ENCODE peak calls at places on chromosomes 1 and 21, in seven cellular contexts. One of them, this sample, is unnamed.
A peak's percentile ranks its signal among the peaks of the same experiment; 100 is the strongest.

GRCh38 chr1:109312978-109313775 is 6.4 kb upstream of the MYBPHL start:
- DNase-seq in heart left ventricle: no peak
- DNase-seq in GM23338: no peak
- DNase-seq in endodermal cell: peak; percentile 30
- DNase-seq in left ventricle myocardium inferior: no peak
- DNase-seq in IMR-90: no peak
- DNase-seq in ovary: no peak
- DNase-seq in this sample: no peak

GRCh38 chr1:26399034-26399433 is 11.6 kb upstream of the LIN28A start:
- DNase-seq in heart left ventricle: no peak
- DNase-seq in GM23338: no peak
- DNase-seq in endodermal cell: no peak
- DNase-seq in left ventricle myocardium inferior: no peak
- DNase-seq in IMR-90: no peak
- DNase-seq in ovary: no peak
- DNase-seq in this sample: no peak

GRCh38 chr1:170494369-170494768 is 37.6 kb upstream of the GORAB start:
- DNase-seq in heart left ventricle: peak; percentile 23
- DNase-seq in GM23338: peak; percentile 31
- DNase-seq in endodermal cell: peak; percentile 52
- DNase-seq in left ventricle myocardium inferior: no peak
- DNase-seq in IMR-90: peak; percentile 45
- DNase-seq in ovary: no peak
- DNase-seq in this sample: no peak

GRCh38 chr1:205309741-205310140 is 11.8 kb downstream of the NUAK2 start:
- DNase-seq in heart left ventricle: no peak
- DNase-seq in GM23338: no peak
- DNase-seq in endodermal cell: no peak
- DNase-seq in left ventricle myocardium inferior: no peak
- DNase-seq in IMR-90: no peak
- DNase-seq in ovary: no peak
- DNase-seq in this sample: no peak

GRCh38 chr1:54474500-54475235 is 68.5 kb upstream of the SSBP3 start:
- DNase-seq in heart left ventricle: peak; percentile 38
- DNase-seq in GM23338: peak; percentile 80
- DNase-seq in endodermal cell: peak; percentile 81
- DNase-seq in left ventricle myocardium inferior: no peak
- DNase-seq in IMR-90: no peak
- DNase-seq in ovary: peak; percentile 77
- DNase-seq in this sample: peak; percentile 97

GRCh38 chr1:244918422-244919319 is 54.3 kb upstream of the HNRNPU start:
- DNase-seq in heart left ventricle: peak; percentile 26
- DNase-seq in GM23338: peak; percentile 34
- DNase-seq in endodermal cell: peak; percentile 61
- DNase-seq in left ventricle myocardium inferior: peak; percentile 42
- DNase-seq in IMR-90: peak; percentile 12
- DNase-seq in ovary: peak; percentile 53
- DNase-seq in this sample: peak; percentile 65

GRCh38 chr1:84434081-84434755 is 35.9 kb downstream of the DNASE2B start:
- DNase-seq in heart left ventricle: no peak
- DNase-seq in GM23338: no peak
- DNase-seq in endodermal cell: no peak
- DNase-seq in left ventricle myocardium inferior: no peak
- DNase-seq in IMR-90: no peak
- DNase-seq in ovary: no peak
- DNase-seq in this sample: no peak

GRCh38 chr1:167016090-167016750 is 27.1 kb downstream of the MAEL start:
- DNase-seq in heart left ventricle: no peak
- DNase-seq in GM23338: no peak
- DNase-seq in endodermal cell: no peak
- DNase-seq in left ventricle myocardium inferior: no peak
- DNase-seq in IMR-90: no peak
- DNase-seq in ovary: no peak
- DNase-seq in this sample: no peak

GRCh38 chr1:230087034-230087721 is 20.1 kb downstream of the GALNT2 start:
- DNase-seq in heart left ventricle: no peak
- DNase-seq in GM23338: no peak
- DNase-seq in endodermal cell: peak; percentile 40
- DNase-seq in left ventricle myocardium inferior: no peak
- DNase-seq in IMR-90: no peak
- DNase-seq in ovary: no peak
- DNase-seq in this sample: no peak

GRCh38 chr21:45080639-45081414 is 6.4 kb downstream of the ADARB1 start:
- DNase-seq in heart left ventricle: no peak
- DNase-seq in GM23338: no peak
- DNase-seq in endodermal cell: peak; percentile 27
- DNase-seq in left ventricle myocardium inferior: no peak
- DNase-seq in IMR-90: peak; percentile 66
- DNase-seq in ovary: no peak
- DNase-seq in this sample: no peak

GRCh38 chr1:25821630-25822091 is 1.9 kb downstream of the MTFR1L start:
- DNase-seq in heart left ventricle: no peak
- DNase-seq in GM23338: no peak
- DNase-seq in endodermal cell: no peak
- DNase-seq in left ventricle myocardium inferior: no peak
- DNase-seq in IMR-90: peak; percentile 62
- DNase-seq in ovary: peak; percentile 70
- DNase-seq in this sample: no peak

GRCh38 chr1:53153752-53154151 is 11.3 kb upstream of the SLC1A7 start:
- DNase-seq in heart left ventricle: no peak
- DNase-seq in GM23338: no peak
- DNase-seq in endodermal cell: no peak
- DNase-seq in left ventricle myocardium inferior: no peak
- DNase-seq in IMR-90: no peak
- DNase-seq in ovary: no peak
- DNase-seq in this sample: no peak

GRCh38 chr1:41650176-41650519 is 165.7 kb upstream of the EDN2 start:
- DNase-seq in heart left ventricle: no peak
- DNase-seq in GM23338: no peak
- DNase-seq in endodermal cell: peak; percentile 62
- DNase-seq in left ventricle myocardium inferior: no peak
- DNase-seq in IMR-90: no peak
- DNase-seq in ovary: no peak
- DNase-seq in this sample: no peak

GRCh38 chr1:193542668-193543067 is 356.3 kb upstream of the B3GALT2 start:
- DNase-seq in heart left ventricle: no peak
- DNase-seq in GM23338: peak; percentile 40
- DNase-seq in endodermal cell: peak; percentile 64
- DNase-seq in left ventricle myocardium inferior: no peak
- DNase-seq in IMR-90: peak; percentile 8
- DNase-seq in ovary: no peak
- DNase-seq in this sample: no peak

GRCh38 chr1:13784971-13785370 is 85.0 kb downstream of the PRDM2 start:
- DNase-seq in heart left ventricle: no peak
- DNase-seq in GM23338: no peak
- DNase-seq in endodermal cell: no peak
- DNase-seq in left ventricle myocardium inferior: no peak
- DNase-seq in IMR-90: peak; percentile 60
- DNase-seq in ovary: no peak
- DNase-seq in this sample: no peak

GRCh38 chr1:51518730-51519047 is 377 bp downstream of the EPS15 start:
- DNase-seq in heart left ventricle: peak; percentile 57
- DNase-seq in GM23338: no peak
- DNase-seq in endodermal cell: no peak
- DNase-seq in left ventricle myocardium inferior: peak; percentile 50
- DNase-seq in IMR-90: peak; percentile 13
- DNase-seq in ovary: no peak
- DNase-seq in this sample: no peak

GRCh38 chr1:19009882-19010321 is 53.4 kb upstream of the IFFO2 start:
- DNase-seq in heart left ventricle: no peak
- DNase-seq in GM23338: peak; percentile 57
- DNase-seq in endodermal cell: peak; percentile 93
- DNase-seq in left ventricle myocardium inferior: no peak
- DNase-seq in IMR-90: peak; percentile 93
- DNase-seq in ovary: no peak
- DNase-seq in this sample: no peak

GRCh38 chr1:13651279-13651678 is 48.7 kb upstream of the PRDM2 start:
- DNase-seq in heart left ventricle: no peak
- DNase-seq in GM23338: no peak
- DNase-seq in endodermal cell: no peak
- DNase-seq in left ventricle myocardium inferior: no peak
- DNase-seq in IMR-90: no peak
- DNase-seq in ovary: no peak
- DNase-seq in this sample: no peak

GRCh38 chr1:19529570-19530145 is 44.3 kb upstream of the CAPZB start:
- DNase-seq in heart left ventricle: peak; percentile 58
- DNase-seq in GM23338: no peak
- DNase-seq in endodermal cell: no peak
- DNase-seq in left ventricle myocardium inferior: peak; percentile 30
- DNase-seq in IMR-90: peak; percentile 23
- DNase-seq in ovary: no peak
- DNase-seq in this sample: no peak

DNA sequence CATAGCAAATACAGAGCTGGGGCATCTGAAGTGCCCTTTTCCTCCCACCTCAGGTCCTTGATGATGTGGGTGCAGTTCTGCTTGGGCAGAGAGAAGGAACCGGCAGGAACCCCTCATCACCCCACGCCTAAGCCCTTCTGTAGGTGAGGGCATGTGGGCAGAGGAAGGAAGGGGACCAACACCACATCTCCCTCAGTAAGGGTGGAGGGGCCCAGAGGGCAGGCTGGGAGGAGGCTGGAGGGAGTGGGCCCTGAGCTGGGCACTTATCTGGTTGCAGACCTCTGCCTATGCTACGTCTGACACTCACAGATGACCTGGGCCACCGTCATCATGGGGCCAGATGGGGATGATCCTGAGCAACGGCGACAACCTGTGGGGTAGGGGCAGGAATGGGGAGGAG is 11.0 kb downstream of the ZNF687 start:
- DNase-seq in heart left ventricle: no peak
- DNase-seq in GM23338: no peak
- DNase-seq in endodermal cell: no peak
- DNase-seq in left ventricle myocardium inferior: no peak
- DNase-seq in IMR-90: no peak
- DNase-seq in ovary: no peak
- DNase-seq in this sample: no peak
- H3K36me3 ChIP-seq in heart left ventricle: peaks cover 100% of the 10 kb centered on the region
- H3K36me3 ChIP-seq in GM23338: peaks cover 6% of the 10 kb centered on the region
- H3K36me3 ChIP-seq in endodermal cell: peaks cover 70% of the 10 kb centered on the region
- H3K36me3 ChIP-seq in left ventricle myocardium inferior: peaks cover 98% of the 10 kb centered on the region
- H3K36me3 ChIP-seq in IMR-90: peaks cover 87% of the 10 kb centered on the region
- H3K36me3 ChIP-seq in ovary: no peaks in the 10 kb centered on the region
- H3K36me3 ChIP-seq in this sample: peaks cover 24% of the 10 kb centered on the region

GRCh38 chr1:160087118-160087662 is 5.9 kb downstream of the KCNJ9 start:
- DNase-seq in heart left ventricle: no peak
- DNase-seq in GM23338: no peak
- DNase-seq in endodermal cell: no peak
- DNase-seq in left ventricle myocardium inferior: no peak
- DNase-seq in IMR-90: no peak
- DNase-seq in ovary: no peak
- DNase-seq in this sample: peak; percentile 54

GRCh38 chr1:160084771-160085321 is 3.5 kb downstream of the KCNJ9 start:
- DNase-seq in heart left ventricle: no peak
- DNase-seq in GM23338: no peak
- DNase-seq in endodermal cell: peak; percentile 41
- DNase-seq in left ventricle myocardium inferior: no peak
- DNase-seq in IMR-90: no peak
- DNase-seq in ovary: no peak
- DNase-seq in this sample: peak; percentile 62

GRCh38 chr1:160086162-160086892 is 5.0 kb downstream of the KCNJ9 start:
- DNase-seq in heart left ventricle: no peak
- DNase-seq in GM23338: no peak
- DNase-seq in endodermal cell: no peak
- DNase-seq in left ventricle myocardium inferior: no peak
- DNase-seq in IMR-90: no peak
- DNase-seq in ovary: no peak
- DNase-seq in this sample: no peak

GRCh38 chr1:160083968-160084770 is 2.8 kb downstream of the KCNJ9 start:
- DNase-seq in heart left ventricle: peak; percentile 67
- DNase-seq in GM23338: peak; percentile 95
- DNase-seq in endodermal cell: peak; percentile 96
- DNase-seq in left ventricle myocardium inferior: peak; percentile 66
- DNase-seq in IMR-90: no peak
- DNase-seq in ovary: peak; percentile 77
- DNase-seq in this sample: peak; percentile 96

DNA sequence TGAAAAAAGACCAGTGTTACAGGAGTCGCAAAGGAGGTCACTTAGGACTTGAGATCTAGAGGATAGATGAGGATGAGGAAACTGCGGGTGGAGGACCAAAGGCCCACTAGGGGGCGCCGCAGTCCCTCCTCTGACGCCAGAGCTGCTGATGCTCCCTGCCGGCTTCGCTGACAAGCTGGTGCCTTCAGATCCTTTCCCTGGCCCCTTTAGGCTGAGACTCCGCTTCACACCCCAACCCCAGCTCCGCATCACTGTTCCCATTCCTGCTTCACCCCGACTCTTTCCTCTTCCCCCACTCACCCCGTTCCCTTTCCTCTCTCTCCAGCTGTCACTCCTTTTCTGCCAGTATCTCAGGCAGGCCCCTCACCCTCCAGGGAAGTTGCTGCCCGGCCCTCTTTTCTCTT is 4.3 kb downstream of the KCNJ9 start:
- DNase-seq in heart left ventricle: peak; percentile 84
- DNase-seq in GM23338: peak; percentile 97
- DNase-seq in endodermal cell: peak; percentile 96
- DNase-seq in left ventricle myocardium inferior: peak; percentile 84
- DNase-seq in IMR-90: peak; percentile 64
- DNase-seq in ovary: peak; percentile 85
- DNase-seq in this sample: peak; percentile 97
- H3K4me3 ChIP-seq in heart left ventricle: no peak overlapping the region
- H3K4me3 ChIP-seq in GM23338: no peak overlapping the region
- H3K4me3 ChIP-seq in endodermal cell: no peak overlapping the region
- H3K4me3 ChIP-seq in left ventricle myocardium inferior: no peak overlapping the region
- H3K4me3 ChIP-seq in IMR-90: no peak overlapping the region
- H3K4me3 ChIP-seq in ovary: no peak overlapping the region
- H3K4me3 ChIP-seq in this sample: no peak overlapping the region

GRCh38 chr1:156839426-156840109 is 19.3 kb downstream of the INSRR start:
- DNase-seq in heart left ventricle: no peak
- DNase-seq in GM23338: no peak
- DNase-seq in endodermal cell: no peak
- DNase-seq in left ventricle myocardium inferior: no peak
- DNase-seq in IMR-90: no peak
- DNase-seq in ovary: no peak
- DNase-seq in this sample: peak; percentile 50

GRCh38 chr1:156838972-156839371 is 19.9 kb downstream of the INSRR start:
- DNase-seq in heart left ventricle: no peak
- DNase-seq in GM23338: peak; percentile 69
- DNase-seq in endodermal cell: peak; percentile 87
- DNase-seq in left ventricle myocardium inferior: no peak
- DNase-seq in IMR-90: no peak
- DNase-seq in ovary: no peak
- DNase-seq in this sample: peak; percentile 87

GRCh38 chr1:156836041-156836654 is 19.5 kb upstream of the SH2D2A start:
- DNase-seq in heart left ventricle: no peak
- DNase-seq in GM23338: no peak
- DNase-seq in endodermal cell: no peak
- DNase-seq in left ventricle myocardium inferior: no peak
- DNase-seq in IMR-90: no peak
- DNase-seq in ovary: no peak
- DNase-seq in this sample: no peak

GRCh38 chr1:156834322-156834721 is 17.7 kb upstream of the SH2D2A start:
- DNase-seq in heart left ventricle: no peak
- DNase-seq in GM23338: no peak
- DNase-seq in endodermal cell: no peak
- DNase-seq in left ventricle myocardium inferior: no peak
- DNase-seq in IMR-90: no peak
- DNase-seq in ovary: no peak
- DNase-seq in this sample: no peak

GRCh38 chr1:156836892-156837291 is 20.2 kb upstream of the SH2D2A start:
- DNase-seq in heart left ventricle: no peak
- DNase-seq in GM23338: no peak
- DNase-seq in endodermal cell: no peak
- DNase-seq in left ventricle myocardium inferior: no peak
- DNase-seq in IMR-90: no peak
- DNase-seq in ovary: no peak
- DNase-seq in this sample: no peak
- H3K27me3 ChIP-seq in heart left ventricle: no peaks in the 10 kb centered on the region
- H3K27me3 ChIP-seq in GM23338: peaks cover 40% of the 10 kb centered on the region
- H3K27me3 ChIP-seq in endodermal cell: peaks cover 63% of the 10 kb centered on the region
- H3K27me3 ChIP-seq in left ventricle myocardium inferior: peaks cover 74% of the 10 kb centered on the region
- H3K27me3 ChIP-seq in IMR-90: peaks cover 82% of the 10 kb centered on the region
- H3K27me3 ChIP-seq in ovary: no peaks in the 10 kb centered on the region
- H3K27me3 ChIP-seq in this sample: peaks cover 47% of the 10 kb centered on the region

GRCh38 chr1:44806704-44807363 is at the start of gene DYNLT4:
- DNase-seq in heart left ventricle: peak; percentile 19
- DNase-seq in GM23338: no peak
- DNase-seq in endodermal cell: no peak
- DNase-seq in left ventricle myocardium inferior: no peak
- DNase-seq in IMR-90: no peak
- DNase-seq in ovary: no peak
- DNase-seq in this sample: no peak
- H3K36me3 ChIP-seq in heart left ventricle: peaks cover 41% of the 10 kb centered on the region
- H3K36me3 ChIP-seq in GM23338: no peaks in the 10 kb centered on the region
- H3K36me3 ChIP-seq in endodermal cell: peaks cover 27% of the 10 kb centered on the region
- H3K36me3 ChIP-seq in left ventricle myocardium inferior: peaks cover 43% of the 10 kb centered on the region
- H3K36me3 ChIP-seq in IMR-90: peaks cover 38% of the 10 kb centered on the region
- H3K36me3 ChIP-seq in ovary: no peaks in the 10 kb centered on the region
- H3K36me3 ChIP-seq in this sample: peaks cover 18% of the 10 kb centered on the region

This sample was measured in H7.